ENCODE peak calls at places on chromosome 18, in eight cellular contexts. C, U, N, D, W, E, L and T are unnamed samples.

GRCh38 chr18:76349067-76349715 is 145.9 kb downstream of the ZNF516 start:
- DNase-seq in D (peak), C (peak), E (no peak), N (peak), L (peak), W (no peak), U (peak), T (no peak)

GRCh38 chr18:68944330-68944729 is 146.4 kb downstream of the CCDC102B start:
- DNase-seq in U (no peak), W (no peak), C (no peak), L (no peak), N (no peak), E (no peak), D (no peak), T (no peak)

GRCh38 chr18:30113454-30113853 is 929.1 kb downstream of the DSC3 start:
- DNase-seq in D (no peak), E (no peak), W (no peak), C (no peak), N (no peak), L (no peak), U (no peak), T (no peak)

GRCh38 chr18:68181956-68182355 is 533.0 kb downstream of the TMX3 start:
- DNase-seq in L (no peak), U (no peak), W (no peak), C (peak), N (no peak), E (no peak), D (no peak), T (no peak)

GRCh38 chr18:12377556-12378553 is 828 bp upstream of the AFG3L2 start:
- DNase-seq in W (no peak), C (no peak), L (peak), E (no peak), U (no peak), D (no peak), N (no peak), T (no peak)

GRCh38 chr18:27839141-27839540 is 337.8 kb downstream of the CDH2 start:
- DNase-seq in N (no peak), U (no peak), W (peak), D (no peak), C (peak), L (peak), E (no peak), T (no peak)

GRCh38 chr18:42574871-42575270 is 540.6 kb downstream of the RIT2 start:
- DNase-seq in D (no peak), N (no peak), L (no peak), W (no peak), C (no peak), U (no peak), E (no peak), T (no peak)

GRCh38 chr18:54255141-54255540 is 14.2 kb upstream of the POLI start:
- DNase-seq in U (no peak), W (no peak), L (no peak), C (no peak), D (no peak), N (no peak), E (no peak), T (no peak)

GRCh38 chr18:55786651-55787272 is 198.8 kb upstream of the TCF4 start:
- DNase-seq in C (peak), D (no peak), N (no peak), W (no peak), E (no peak), L (no peak), U (no peak), T (no peak)

GRCh38 chr18:55577812-55578539 is 10.0 kb downstream of the TCF4 start:
- DNase-seq in L (no peak), E (no peak), N (no peak), D (no peak), C (no peak), U (no peak), W (no peak), T (no peak)

GRCh38 chr18:9627642-9628041 is 13.3 kb upstream of the PPP4R1 start:
- DNase-seq in C (peak), N (no peak), L (peak), U (no peak), E (no peak), W (no peak), D (no peak), T (no peak)

GRCh38 chr18:15198116-15198389 is 450.1 kb downstream of the ANKRD30B start:
- DNase-seq in E (no peak), C (no peak), U (no peak), N (no peak), L (no peak), W (no peak), D (no peak), T (no peak)

GRCh38 chr18:45978084-45978483 is 11.0 kb upstream of the EPG5 start:
- DNase-seq in D (no peak), L (no peak), C (no peak), N (no peak), W (no peak), E (no peak), U (no peak), T (no peak)

GRCh38 chr18:21064347-21064746 is 47.3 kb downstream of the ROCK1 start:
- DNase-seq in L (peak), W (no peak), N (no peak), U (no peak), E (no peak), C (peak), D (no peak), T (peak)

GRCh38 chr18:61394983-61395382 is 61.8 kb downstream of the CDH20 start:
- DNase-seq in C (no peak), W (no peak), E (no peak), L (peak), D (no peak), N (no peak), U (no peak), T (no peak)

GRCh38 chr18:43661570-43661969 is 384.3 kb upstream of the SYT4 start:
- DNase-seq in W (peak), L (peak), D (no peak), N (no peak), U (no peak), C (peak), E (no peak), T (peak)

GRCh38 chr18:22332590-22332989 is 85.1 kb downstream of the CTAGE1 start:
- DNase-seq in W (no peak), U (no peak), E (no peak), C (no peak), L (peak), D (no peak), N (no peak), T (no peak)

GRCh38 chr18:32373995-32374394 is 96.7 kb downstream of the GAREM1 start:
- DNase-seq in W (no peak), E (no peak), N (no peak), L (peak), U (no peak), D (no peak), C (peak), T (no peak)

GRCh38 chr18:49646864-49647263 is 85.0 kb downstream of the LIPG start:
- DNase-seq in E (no peak), U (no peak), N (no peak), C (no peak), D (no peak), W (no peak), L (no peak), T (no peak)

GRCh38 chr18:23725351-23725750 is 36.1 kb downstream of the LAMA3 start:
- DNase-seq in W (no peak), D (no peak), C (no peak), L (no peak), E (no peak), U (no peak), N (no peak), T (no peak)

GRCh38 chr18:46392576-46392975 is 264.4 kb downstream of the LOXHD1 start:
- DNase-seq in L (no peak), C (no peak), N (no peak), D (no peak), E (no peak), U (no peak), W (no peak), T (no peak)

GRCh38 chr18:12726774-12727550 is 24.1 kb downstream of the PSMG2 start:
- DNase-seq in C (peak), W (peak), D (peak), L (peak), N (peak), U (peak), E (no peak), T (no peak)

GRCh38 chr18:57980573-57981348 is 63.3 kb upstream of the NEDD4L start:
- DNase-seq in N (no peak), C (no peak), D (no peak), L (no peak), W (no peak), U (no peak), E (no peak), T (no peak)

GRCh38 chr18:61750840-61751668 is 141.8 kb downstream of the RNF152 start:
- DNase-seq in E (no peak), N (no peak), W (no peak), U (no peak), L (no peak), D (no peak), C (no peak), T (no peak)

GRCh38 chr18:8324343-8325065 is 284.7 kb upstream of the RAB12 start:
- DNase-seq in E (no peak), U (no peak), W (no peak), N (no peak), L (no peak), C (no peak), D (no peak), T (no peak)

GRCh38 chr18:79353238-79353637 is 42.5 kb upstream of the NFATC1 start:
- DNase-seq in L (peak), D (no peak), E (no peak), U (no peak), W (no peak), N (no peak), C (peak), T (no peak)

GRCh38 chr18:58337688-58338087 is 291.2 kb downstream of the ALPK2 start:
- DNase-seq in C (no peak), E (no peak), L (no peak), W (no peak), D (no peak), U (no peak), N (no peak), T (no peak)

GRCh38 chr18:26215247-26215970 is 10.8 kb upstream of the TAF4B start:
- DNase-seq in W (no peak), E (no peak), U (peak), N (peak), D (peak), C (no peak), L (no peak), T (no peak)

GRCh38 chr18:32057624-32058165 is 34.0 kb upstream of the RNF138 start:
- DNase-seq in N (no peak), D (no peak), C (no peak), L (no peak), U (no peak), W (no peak), E (no peak), T (no peak)

GRCh38 chr18:21826196-21826595 is 85.6 kb downstream of the MIB1 start:
- DNase-seq in N (no peak), U (no peak), E (no peak), L (peak), C (peak), W (peak), D (no peak), T (peak)

GRCh38 chr18:65409266-65409665 is 341.5 kb upstream of the CDH7 start:
- DNase-seq in C (no peak), N (no peak), L (no peak), D (no peak), E (no peak), U (no peak), W (no peak), T (no peak)

GRCh38 chr18:71008257-71008656 is 719.4 kb downstream of the SOCS6 start:
- DNase-seq in W (no peak), L (no peak), D (no peak), N (no peak), C (no peak), E (no peak), U (no peak), T (no peak)

GRCh38 chr18:65990944-65991708 is 240.3 kb downstream of the CDH7 start:
- DNase-seq in W (no peak), C (no peak), L (no peak), D (no peak), E (no peak), U (no peak), N (no peak), T (no peak)

GRCh38 chr18:58787750-58788149 is 76.9 kb upstream of the ZNF532 start:
- DNase-seq in U (no peak), C (no peak), D (no peak), E (no peak), L (no peak), N (no peak), W (no peak), T (no peak)

GRCh38 chr18:57925706-57926105 is 118.3 kb upstream of the NEDD4L start:
- DNase-seq in U (no peak), C (peak), L (peak), E (no peak), W (peak), D (no peak), N (no peak), T (peak)